ENCODE peak calls at places on chromosomes 11 and 22, in four cellular contexts. Y is uterus; K is CD8-positive, alpha-beta T cell; Z is colonic mucosa. N is an unnamed sample. For H3K4me1, the result is how much of the 10 kb centered on the place peaks cover.

GRCh38 chr11:117817213-117818035 is 7.1 kb downstream of the FXYD2 start:
- DNase-seq in Z (peak), K (peak), Y (peak), N (peak)

GRCh38 chr11:128098840-128099239 is 488.5 kb downstream of the ETS1 start:
- DNase-seq in Z (no peak), K (no peak), Y (no peak), N (no peak)

GRCh38 chr11:108666373-108666772 is 1.5 kb downstream of the DDX10 start:
- DNase-seq in Y (no peak), Z (no peak), K (no peak), N (no peak)

GRCh38 chr11:18731949-18732821 is 6.2 kb upstream of the IGSF22 start:
- DNase-seq in Y (peak), K (peak), Z (peak), N (peak)

GRCh38 chr11:66912963-66913362 is 45.2 kb downstream of the PC start:
- DNase-seq in Z (no peak), K (no peak), Y (no peak), N (peak)

GRCh38 chr11:77046060-77046501 is 11.9 kb downstream of the B3GNT6 start:
- DNase-seq in Y (no peak), K (peak), Z (peak), N (peak)

GRCh38 chr22:21020802-21021429 is 6.0 kb downstream of the P2RX6 start:
- DNase-seq in K (peak), Y (no peak), Z (no peak), N (no peak)

GRCh38 chr11:123431619-123432018 is 1.6 kb downstream of the GRAMD1B start:
- DNase-seq in Y (no peak), K (no peak), Z (no peak), N (no peak)

GRCh38 chr11:33531743-33532181 is 168.9 kb downstream of the C11orf91 start:
- DNase-seq in Y (no peak), K (no peak), Z (no peak), N (no peak)

GRCh38 chr22:19114984-19115552 is 7.1 kb downstream of the DGCR2 start:
- DNase-seq in Z (no peak), Y (no peak), K (no peak), N (no peak)
- H3K4me1 ChIP-seq in Z (under half), Y (under half), K (half or more), N (under half)

DNA sequence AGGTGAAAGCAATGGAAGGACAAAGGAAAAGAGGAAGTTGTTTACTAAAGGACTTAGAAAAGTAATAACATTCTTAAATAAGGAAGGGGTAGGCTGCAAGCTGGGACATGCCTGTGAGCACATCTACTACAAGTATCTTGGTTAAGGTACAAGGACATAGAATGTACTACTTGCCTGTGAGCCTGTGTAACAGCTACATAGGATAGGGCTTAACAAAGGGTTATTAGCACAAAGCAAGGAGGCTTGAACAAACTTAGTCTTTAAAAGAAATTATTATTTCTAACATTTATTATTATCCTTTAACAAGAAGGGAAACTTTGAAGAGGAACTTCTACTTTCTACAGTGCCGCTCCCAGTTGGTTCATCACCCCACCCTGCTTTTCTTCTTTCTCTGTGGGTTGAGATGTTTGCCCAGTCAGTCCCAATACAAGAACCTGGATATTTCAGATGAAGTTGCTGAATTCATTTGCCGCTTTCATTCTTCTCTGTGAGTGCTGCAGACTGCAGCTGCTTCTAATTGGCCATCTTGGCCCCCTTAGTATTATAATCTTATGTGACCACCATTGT is 87.5 kb downstream of the PRMT3 start:
- DNase-seq in K (no peak), Z (no peak), Y (no peak), N (no peak)
- H3K27ac ChIP-seq in K (no peak), Z (no peak), Y (peak), N (no peak)

DNA sequence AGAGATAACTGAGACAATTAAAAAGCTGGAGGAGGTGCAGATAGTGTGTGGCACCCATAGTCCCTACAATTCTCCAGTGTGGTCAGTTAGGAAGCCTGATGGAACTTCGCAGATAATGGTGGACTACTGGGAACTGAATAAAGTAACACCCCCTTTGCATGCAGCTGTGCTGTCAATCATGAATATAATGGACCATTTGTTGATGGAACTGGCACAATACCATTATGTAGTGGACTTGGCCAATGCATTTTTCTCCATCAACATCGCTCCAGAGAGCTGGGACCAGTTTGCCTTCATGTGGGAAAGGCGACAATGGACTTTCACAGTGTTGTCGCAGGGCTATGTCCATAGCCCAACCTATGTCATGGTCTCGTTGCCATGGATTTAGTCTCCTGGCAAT is 324.2 kb downstream of the TMEM135 start:
- DNase-seq in Y (no peak), Z (no peak), K (no peak), N (no peak)
- H3K4me1 ChIP-seq in Y (under half), Z (under half), K (under half), N (under half)

GRCh38 chr11:47564933-47565339 is 463 bp upstream of the PTPMT1 start:
- DNase-seq in Y (no peak), Z (no peak), K (no peak), N (no peak)

GRCh38 chr11:47571012-47571729 is 5.8 kb downstream of the PTPMT1 start:
- DNase-seq in Z (no peak), Y (no peak), K (no peak), N (no peak)

GRCh38 chr11:47565340-47566165 is at the start of gene PTPMT1:
- DNase-seq in K (peak), Y (peak), Z (peak), N (peak)

GRCh38 chr11:47569646-47570045 is 4.2 kb downstream of the PTPMT1 start:
- DNase-seq in K (no peak), Y (no peak), Z (no peak), N (no peak)

DNA sequence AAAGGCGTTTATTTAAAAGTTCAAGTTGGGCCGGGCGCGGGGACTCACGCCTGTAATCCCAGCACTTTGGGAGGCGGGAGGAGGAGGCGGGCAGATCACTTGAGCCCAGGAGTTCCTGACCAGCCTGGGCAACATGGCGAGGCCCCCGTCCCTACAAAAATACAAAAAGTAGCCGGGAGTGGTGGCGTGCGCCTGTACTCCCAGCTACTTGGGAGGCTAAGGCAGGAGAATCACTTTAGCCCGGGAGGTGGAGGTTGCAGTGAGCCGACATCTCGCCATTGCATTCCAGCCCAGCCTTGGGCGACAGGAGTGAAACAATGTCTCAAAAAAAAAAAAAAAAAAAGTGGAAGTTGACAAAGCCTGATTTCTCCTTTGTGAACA is 757 bp downstream of the PTPMT1 start:
- DNase-seq in Z (no peak), Y (no peak), K (no peak), N (peak)
- H3K27ac ChIP-seq in Z (peak), Y (peak), K (peak), N (peak)